ENCODE peak calls at places on chromosomes 3 and 15, in six cellular contexts. G, W, H, K, S and E are unnamed samples.

GRCh38 chr3:124859025-124859424 is 28.1 kb downstream of the ITGB5 start:
- DNase-seq in S (no peak), G (peak; percentile 56), W (peak; percentile 56), H (no peak), K (peak; percentile 63), E (no peak)

GRCh38 chr15:61824291-61824690 is 236.0 kb downstream of the VPS13C start:
- DNase-seq in H (no peak), K (no peak), S (no peak), G (no peak), W (no peak), E (no peak)

GRCh38 chr3:49998326-49998725 is 58.4 kb downstream of the RBM6 start:
- DNase-seq in W (no peak), S (no peak), H (no peak), G (no peak), K (no peak), E (no peak)

GRCh38 chr3:72380193-72380592 is 468.1 kb downstream of the SHQ1 start:
- DNase-seq in G (no peak), W (no peak), H (no peak), K (no peak), S (no peak), E (no peak)

GRCh38 chr3:45972534-45973402 is 22.9 kb downstream of the FYCO1 start:
- DNase-seq in W (no peak), G (no peak), S (no peak), K (peak; percentile 84), H (no peak), E (no peak)

GRCh38 chr3:9441501-9442221 is 44.2 kb downstream of the SETD5 start:
- DNase-seq in H (no peak), K (no peak), S (no peak), W (no peak), G (no peak), E (no peak)

GRCh38 chr3:132641837-132642538 is 17.6 kb downstream of the ACAD11 start:
- DNase-seq in K (no peak), W (no peak), S (no peak), H (peak; percentile 22), G (peak; percentile 38), E (no peak)

GRCh38 chr3:101963902-101964362 is 114.6 kb downstream of the NFKBIZ start:
- DNase-seq in W (no peak), S (no peak), H (no peak), G (no peak), K (no peak), E (no peak)

GRCh38 chr3:87076951-87077350 is 86.0 kb upstream of the VGLL3 start:
- DNase-seq in G (peak; percentile 9), S (no peak), K (no peak), W (no peak), H (no peak), E (no peak)

GRCh38 chr15:51155016-51155580 is 60.4 kb upstream of the TNFAIP8L3 start:
- DNase-seq in W (no peak), G (no peak), K (no peak), H (no peak), S (no peak), E (no peak)

GRCh38 chr15:72135719-72136118 is 17.5 kb downstream of the SENP8 start:
- DNase-seq in G (no peak), H (no peak), K (no peak), W (no peak), S (no peak), E (no peak)

GRCh38 chr15:84684092-84684491 is 26.1 kb upstream of the NMB start:
- DNase-seq in G (no peak), S (no peak), K (no peak), W (no peak), H (no peak), E (no peak)

GRCh38 chr3:39104961-39105686 is 2.3 kb downstream of the GORASP1 start:
- DNase-seq in G (no peak), H (no peak), W (no peak), K (no peak), S (no peak), E (no peak)

GRCh38 chr3:134342269-134342668 is 32.0 kb downstream of the AMOTL2 start:
- DNase-seq in S (no peak), G (no peak), W (no peak), H (no peak), K (no peak), E (peak; percentile 41)

GRCh38 chr3:133274477-133274876 is 125.4 kb upstream of the BFSP2 start:
- DNase-seq in G (no peak), K (no peak), H (no peak), W (no peak), S (no peak), E (no peak)

GRCh38 chr3:100993309-100993708 is at the start of gene ABI3BP:
- DNase-seq in S (peak; percentile 83), K (peak; percentile 93), W (peak; percentile 48), G (peak; percentile 41), H (peak; percentile 29), E (peak; percentile 76)

GRCh38 chr3:127672429-127673190 is at the start of gene ABTB1:
- DNase-seq in G (peak; percentile 68), K (peak; percentile 92), S (peak; percentile 91), H (no peak), W (peak; percentile 93), E (peak; percentile 99)

GRCh38 chr3:100120693-100121092 is 6.4 kb upstream of the FILIP1L start:
- DNase-seq in S (no peak), W (no peak), K (no peak), G (no peak), H (no peak), E (no peak)

GRCh38 chr3:13866406-13866965 is 13.4 kb downstream of the WNT7A start:
- DNase-seq in K (no peak), S (no peak), W (no peak), G (no peak), H (no peak), E (peak; percentile 52)

GRCh38 chr3:84961492-84962255 is 2.9 kb downstream of the CADM2 start:
- DNase-seq in H (no peak), W (no peak), S (no peak), G (no peak), K (no peak), E (no peak)

GRCh38 chr3:10599017-10599416 is 93.6 kb upstream of the ATP2B2 start:
- DNase-seq in S (no peak), G (no peak), W (no peak), K (no peak), H (no peak), E (no peak)

GRCh38 chr3:126835472-126836219 is 131.6 kb downstream of the CHCHD6 start:
- DNase-seq in W (no peak), H (no peak), G (no peak), S (no peak), K (peak; percentile 20), E (no peak)

GRCh38 chr15:92495468-92495867 is 101.8 kb downstream of the ST8SIA2 start:
- DNase-seq in S (no peak), H (no peak), K (no peak), W (no peak), G (no peak), E (no peak)

DNA sequence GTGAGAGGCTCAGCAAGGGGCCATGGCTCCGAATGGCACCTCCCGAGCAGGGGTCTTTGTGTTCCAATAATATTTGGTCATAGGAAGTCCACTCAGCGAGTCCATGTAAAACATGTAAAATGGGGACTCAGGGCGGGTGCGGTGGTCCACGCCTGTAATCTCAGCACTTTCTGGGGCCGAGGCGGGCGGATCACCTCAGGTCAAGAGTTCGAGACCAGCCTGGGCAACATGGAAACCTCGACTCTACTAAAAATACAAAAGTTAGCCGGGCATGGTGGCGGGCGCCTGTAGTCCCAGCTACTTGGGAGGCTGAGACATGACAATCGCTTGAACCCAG is 26.4 kb downstream of the EFCC1 start:
- DNase-seq in S (no peak), G (no peak), W (no peak), K (no peak), H (no peak), E (no peak)
- H3K27ac ChIP-seq in S (no peak overlapping the region), G (peak overlapping the region; percentile 77), W (peak overlapping the region; percentile 40), K (peak overlapping the region; percentile 62), H (peak overlapping the region; percentile 30), E (peak overlapping the region; percentile 73)

DNA sequence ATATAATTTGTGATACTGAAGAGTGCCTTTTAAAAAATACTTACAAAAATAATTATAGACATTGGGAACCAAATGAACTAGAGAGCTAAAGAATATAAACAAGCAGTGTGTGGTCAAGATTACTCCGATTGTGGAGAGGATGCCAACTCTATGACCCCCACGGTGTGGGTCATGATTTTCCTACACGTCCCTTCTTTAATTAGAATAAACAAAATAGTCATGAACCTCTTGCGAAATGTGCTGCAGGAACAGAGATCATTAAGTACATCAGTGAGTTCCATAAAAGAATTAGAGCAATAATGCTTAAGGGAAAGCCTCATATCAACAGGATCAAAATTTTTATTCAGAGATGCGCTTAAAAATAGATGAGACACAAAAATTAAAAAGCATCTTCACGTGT is 476.6 kb upstream of the ROBO1 start:
- DNase-seq in G (no peak), K (no peak), H (no peak), W (no peak), S (no peak), E (no peak)
- TF ChIP-seq CTCF in G (no peak), K (no peak), H (no peak), W (no peak), S (no peak), E (no peak)

GRCh38 chr3:52238761-52239701 is at the start of gene TWF2:
- DNase-seq in K (peak; percentile 89), S (peak; percentile 86), H (peak; percentile 31), W (peak; percentile 85), G (peak; percentile 80), E (peak; percentile 95)
- TF ChIP-seq POLR2A in K (no peak), S (no peak), H (peak; percentile 79), W (peak; percentile 54), G (peak; percentile 81), E (no peak)

GRCh38 chr3:61155701-61156292 is 95.5 kb downstream of the FHIT start:
- DNase-seq in K (no peak), W (peak; percentile 22), S (no peak), G (no peak), H (no peak), E (no peak)
- H3K27ac ChIP-seq in K (no peak overlapping the region), W (peak overlapping the region; percentile 16), S (no peak overlapping the region), G (no peak overlapping the region), H (no peak overlapping the region), E (no peak overlapping the region)

GRCh38 chr3:63842127-63842526 is 21.5 kb downstream of the THOC7 start:
- DNase-seq in G (no peak), H (no peak), W (no peak), K (no peak), S (no peak), E (no peak)
- TF ChIP-seq CTCF in G (no peak), H (no peak), W (no peak), K (no peak), S (no peak), E (no peak)